ENCODE peak calls at places on chromosome 10, in eight cellular contexts. Q is RWPE2; C is BE2C; N is keratinocyte; R is heart left ventricle; U is ovary; Z is CD8-positive, alpha-beta T cell; T is endothelial cell of umbilical vein. E is an unnamed sample. For H3K27me3, the result is how much of the 10 kb centered on the place peaks cover.

GRCh38 chr10:29479081-29479917 is 155.5 kb downstream of the SVIL start:
- DNase-seq in U (no peak), R (no peak), T (no peak), C (no peak), Q (no peak), N (peak), Z (no peak), E (peak)

GRCh38 chr10:46106410-46107255 is 60.6 kb upstream of the MSMB start:
- DNase-seq in R (peak), Q (no peak), N (no peak), C (peak), Z (no peak), T (peak), U (peak), E (peak)

GRCh38 chr10:124267231-124267885 is 151.4 kb downstream of the OAT start:
- DNase-seq in N (no peak), C (peak), R (no peak), T (no peak), Q (peak), Z (no peak), U (no peak), E (no peak)

GRCh38 chr10:128306966-128307365 is 180.7 kb upstream of the MKI67 start:
- DNase-seq in N (no peak), Q (no peak), C (no peak), U (no peak), Z (no peak), T (no peak), R (no peak), E (no peak)

GRCh38 chr10:96642973-96643372 is 56.2 kb upstream of the TM9SF3 start:
- DNase-seq in Q (no peak), R (peak), U (no peak), T (no peak), Z (peak), N (no peak), C (peak), E (peak)

GRCh38 chr10:31630866-31631567 is 297.6 kb downstream of the ARHGAP12 start:
- DNase-seq in T (peak), R (no peak), Q (no peak), U (no peak), C (no peak), N (no peak), Z (no peak), E (no peak)

GRCh38 chr10:1553951-1554350 is 183.4 kb downstream of the ADARB2 start:
- DNase-seq in Q (no peak), C (no peak), N (no peak), R (peak), U (no peak), T (no peak), Z (no peak), E (no peak)

GRCh38 chr10:82211331-82211730 is 336.3 kb downstream of the NRG3 start:
- DNase-seq in Q (no peak), C (no peak), R (no peak), T (no peak), Z (no peak), U (no peak), N (no peak), E (no peak)

GRCh38 chr10:72068901-72069446 is 19.4 kb downstream of the SPOCK2 start:
- DNase-seq in C (no peak), N (no peak), T (no peak), R (no peak), Q (no peak), Z (no peak), U (peak), E (no peak)

GRCh38 chr10:71973777-71974488 is 9.7 kb downstream of the CHST3 start:
- DNase-seq in R (no peak), U (no peak), C (no peak), N (no peak), T (no peak), Q (no peak), Z (no peak), E (no peak)

DNA sequence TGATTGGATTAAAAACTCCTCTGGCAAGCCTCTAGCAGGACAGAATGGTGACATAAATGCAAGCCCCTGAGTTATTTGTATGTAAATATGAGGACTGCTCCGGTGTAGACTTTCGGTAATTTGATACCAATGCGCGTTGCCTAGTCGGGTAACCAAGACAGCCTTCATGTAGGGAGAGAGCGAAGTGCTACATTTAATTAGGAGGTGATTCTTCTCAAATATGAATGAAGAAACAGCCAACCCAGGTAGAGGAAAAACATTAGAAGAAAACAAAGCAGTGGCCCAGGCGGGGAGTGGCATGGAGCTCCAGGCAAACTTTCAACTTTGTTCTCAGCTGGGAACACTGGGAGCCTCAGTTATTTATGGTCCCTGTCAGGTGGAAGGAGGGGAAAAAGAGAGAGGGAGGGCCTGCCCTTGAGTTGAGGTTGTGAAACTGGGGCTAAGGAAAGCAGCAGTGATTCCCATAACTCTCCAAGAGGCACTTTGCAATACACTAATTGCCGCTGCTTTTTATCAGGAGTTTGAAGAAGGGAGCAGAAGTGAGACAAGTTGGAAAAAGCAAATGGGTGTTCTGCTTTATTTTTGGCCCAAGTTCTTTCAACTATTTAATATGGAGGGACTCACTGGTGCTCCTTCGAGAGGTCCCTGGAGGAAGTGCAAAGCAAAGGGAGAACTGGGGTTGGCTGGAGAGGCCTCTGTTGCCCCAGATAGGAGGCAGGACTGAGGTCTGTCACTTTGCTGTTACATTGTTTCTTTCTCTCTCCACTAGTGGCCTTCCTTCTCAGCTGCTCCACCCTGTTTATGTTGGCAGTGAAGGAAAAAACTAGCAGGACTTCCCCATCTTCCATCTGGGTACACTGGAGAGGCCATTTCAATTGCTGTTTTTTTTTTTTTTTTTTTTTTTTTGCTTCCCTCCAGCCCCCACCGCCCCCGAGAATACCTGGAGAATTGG is 234.6 kb upstream of the CCDC6 start:
- DNase-seq in R (no peak), T (no peak), Q (no peak), Z (no peak), U (peak), N (no peak), C (no peak), E (no peak)
- H3K4me3 ChIP-seq in R (peak), T (no peak), Q (no peak), Z (no peak), U (peak), N (no peak), C (no peak), E (no peak)

GRCh38 chr10:133390597-133391248 is 3.2 kb upstream of the MTG1 start:
- DNase-seq in R (no peak), Q (peak), T (no peak), Z (no peak), N (no peak), U (no peak), C (no peak), E (no peak)

GRCh38 chr10:133391249-133391635 is 2.7 kb upstream of the MTG1 start:
- DNase-seq in T (no peak), C (no peak), Z (no peak), U (no peak), R (no peak), Q (peak), N (no peak), E (no peak)

GRCh38 chr10:133391761-133392518 is 2.0 kb upstream of the MTG1 start:
- DNase-seq in U (no peak), C (no peak), Q (peak), T (no peak), R (no peak), Z (no peak), N (no peak), E (no peak)

GRCh38 chr10:133388265-133388972 is 5.5 kb upstream of the MTG1 start:
- DNase-seq in Q (peak), C (no peak), N (no peak), T (no peak), Z (no peak), R (no peak), U (peak), E (no peak)

DNA sequence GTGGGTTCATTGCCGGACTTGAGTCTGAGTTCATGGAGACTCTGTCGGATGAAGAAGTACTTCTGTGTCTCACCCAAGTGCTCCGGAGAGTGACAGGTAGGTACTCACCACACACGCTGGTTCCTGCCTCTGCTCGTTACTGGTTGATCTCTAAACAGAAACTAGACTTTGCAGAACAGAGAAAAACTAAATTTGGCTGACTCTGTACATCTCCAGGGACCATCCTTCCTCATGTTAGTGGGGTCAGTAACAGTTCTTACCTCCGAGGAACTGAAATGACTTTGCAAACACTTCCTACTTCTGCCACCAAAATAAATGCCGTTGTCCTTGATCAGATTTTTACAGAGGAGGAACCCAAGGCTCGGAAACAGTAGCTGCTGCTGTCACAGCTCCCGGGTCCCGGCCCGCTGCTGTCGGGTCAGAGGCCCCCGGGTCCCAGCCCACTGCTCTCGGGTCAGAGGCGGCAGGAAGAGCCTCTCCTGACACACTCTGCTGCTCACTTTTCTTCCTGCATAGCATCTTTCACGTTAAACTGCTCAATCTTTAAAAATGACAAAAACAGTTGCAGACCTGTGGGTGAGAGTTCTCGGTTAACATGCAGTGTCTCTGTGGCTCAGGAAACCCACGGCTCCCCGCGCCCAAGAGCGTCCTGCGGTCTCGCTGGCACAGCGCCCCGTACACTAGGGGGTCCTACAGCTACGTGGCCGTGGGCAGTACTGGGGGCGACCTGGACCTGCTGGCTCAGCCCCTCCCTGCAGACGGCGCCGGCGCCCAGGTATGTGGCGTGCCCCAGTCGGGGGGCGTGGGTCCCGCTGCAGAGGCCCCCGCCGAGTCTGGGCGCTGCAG is 4.8 kb upstream of the MTG1 start:
- DNase-seq in T (no peak), N (no peak), C (no peak), Z (peak), U (peak), Q (peak), R (no peak), E (no peak)
- TF ChIP-seq CTCF in T (no peak), N (no peak), C (no peak), Z (no peak), U (no peak), Q (no peak), R (no peak), E (no peak)

DNA sequence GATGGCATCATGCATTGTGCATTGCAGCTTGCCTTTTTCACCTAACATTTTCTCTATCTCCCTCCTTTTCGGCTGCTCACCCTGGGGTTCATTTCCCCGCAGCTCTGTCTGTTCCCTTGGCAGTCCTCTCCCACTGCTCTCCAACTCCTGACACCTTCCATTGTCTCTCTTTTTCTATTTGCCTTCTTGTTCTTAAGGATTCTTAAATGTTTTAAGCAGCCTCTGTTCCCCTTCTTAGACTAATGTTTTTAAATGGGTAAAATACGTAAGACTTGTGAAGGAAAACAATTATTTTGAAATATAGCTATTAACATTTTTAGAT is 19.4 kb downstream of the BMPR1A start:
- DNase-seq in R (no peak), C (no peak), N (no peak), Q (no peak), T (no peak), U (no peak), Z (no peak), E (no peak)
- H3K27me3 ChIP-seq in R (under half), C (under half), N (under half), Q (under half), T (under half), U (under half), Z (under half), E (under half)

GRCh38 chr10:75511011-75511410 is 79.6 kb downstream of the LRMDA start:
- DNase-seq in N (no peak), U (no peak), Z (no peak), C (no peak), T (no peak), R (no peak), Q (no peak), E (no peak)

GRCh38 chr10:75508814-75509306 is 77.4 kb downstream of the LRMDA start:
- DNase-seq in N (no peak), Z (no peak), C (peak), R (no peak), U (no peak), T (no peak), Q (no peak), E (no peak)

GRCh38 chr10:75505840-75506506 is 74.5 kb downstream of the LRMDA start:
- DNase-seq in U (no peak), C (no peak), R (no peak), Q (no peak), N (no peak), Z (no peak), T (no peak), E (no peak)

GRCh38 chr10:75507469-75507868 is 76.0 kb downstream of the LRMDA start:
- DNase-seq in Q (no peak), Z (no peak), C (no peak), T (no peak), U (no peak), R (no peak), N (no peak), E (no peak)

GRCh38 chr10:75508239-75508813 is 76.9 kb downstream of the LRMDA start:
- DNase-seq in U (no peak), C (peak), Z (no peak), N (no peak), Q (no peak), R (no peak), T (peak), E (no peak)
- H3K4me3 ChIP-seq in U (no peak), C (no peak), Z (no peak), N (no peak), Q (no peak), R (no peak), T (no peak), E (no peak)

DNA sequence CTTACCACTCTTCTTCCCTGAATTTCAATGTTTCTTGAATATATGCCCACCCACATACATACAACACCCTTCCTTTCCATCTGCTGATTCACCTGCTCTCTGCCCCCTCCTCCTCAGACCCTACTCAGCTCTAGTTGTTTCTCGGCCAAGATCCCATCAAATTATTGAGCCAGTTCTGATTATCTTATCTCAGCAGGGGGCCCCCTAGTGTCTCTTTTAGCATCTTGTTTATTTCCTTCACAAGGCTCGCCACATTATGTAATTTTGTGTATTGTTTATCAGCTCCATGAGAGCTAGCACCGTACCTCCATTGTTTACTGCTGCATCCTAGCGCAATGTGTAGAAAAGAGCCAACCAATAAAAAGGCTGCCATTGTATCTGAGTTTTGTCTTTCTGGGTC is 71.9 kb downstream of the FAM13C start:
- DNase-seq in Q (no peak), T (no peak), N (no peak), Z (no peak), R (no peak), C (no peak), U (no peak), E (no peak)
- TF ChIP-seq CTCF in Q (no peak), T (no peak), N (peak), Z (no peak), R (no peak), C (peak), U (no peak), E (peak)